ENCODE peak calls at places on chromosomes 6 and 20, in five cellular contexts. N is fibroblast of lung, D is keratinocyte, O is IMR-90, W is neuronal stem cell. V is an unnamed sample.

GRCh38 chr6:83958250-83958685 is 75.3 kb upstream of the MRAP2 start:
- DNase-seq in D (no peak), N (no peak), W (no peak), O (peak), V (no peak)

GRCh38 chr6:30555428-30556005 is 772 bp downstream of the GNL1 start:
- DNase-seq in N (peak), O (peak), D (no peak), W (no peak), V (peak)

GRCh38 chr6:155261146-155261900 is 2.5 kb upstream of the CLDN20 start:
- DNase-seq in W (peak), O (no peak), N (no peak), D (no peak), V (peak)

GRCh38 chr6:26536571-26537159 is 1.5 kb upstream of the HMGN4 start:
- DNase-seq in W (peak), O (peak), N (peak), D (no peak), V (peak)

GRCh38 chr6:142871910-142872331 is 73.1 kb downstream of the HIVEP2 start:
- DNase-seq in O (peak), W (no peak), D (no peak), N (peak), V (no peak)

GRCh38 chr20:309841-310644 is 12.7 kb downstream of the ZCCHC3 start:
- DNase-seq in D (no peak), W (peak), O (peak), N (peak), V (peak)

GRCh38 chr6:13910443-13910842 is 14.3 kb upstream of the RNF182 start:
- DNase-seq in W (no peak), O (no peak), N (no peak), D (no peak), V (no peak)

GRCh38 chr20:44746367-44747165 is 901 bp downstream of the KCNK15 start:
- DNase-seq in W (no peak), O (no peak), D (no peak), N (no peak), V (peak)

GRCh38 chr6:135088818-135089809 is 34.5 kb upstream of the HBS1L start:
- DNase-seq in D (no peak), W (no peak), O (peak), N (peak), V (no peak)

GRCh38 chr20:41233976-41234514 is 83.5 kb downstream of the ZHX3 start:
- DNase-seq in O (no peak), N (no peak), D (no peak), W (no peak), V (no peak)
- H3K9ac ChIP-seq in O (no peak), N (no peak), D (peak), W (no peak), V (no peak)

GRCh38 chr6:170276369-170277057 is 14.4 kb downstream of the DLL1 start:
- DNase-seq in O (no peak), N (peak), W (no peak), D (no peak), V (no peak)
- H3K27ac ChIP-seq in O (no peak), N (no peak), W (no peak), D (no peak), V (no peak)

DNA sequence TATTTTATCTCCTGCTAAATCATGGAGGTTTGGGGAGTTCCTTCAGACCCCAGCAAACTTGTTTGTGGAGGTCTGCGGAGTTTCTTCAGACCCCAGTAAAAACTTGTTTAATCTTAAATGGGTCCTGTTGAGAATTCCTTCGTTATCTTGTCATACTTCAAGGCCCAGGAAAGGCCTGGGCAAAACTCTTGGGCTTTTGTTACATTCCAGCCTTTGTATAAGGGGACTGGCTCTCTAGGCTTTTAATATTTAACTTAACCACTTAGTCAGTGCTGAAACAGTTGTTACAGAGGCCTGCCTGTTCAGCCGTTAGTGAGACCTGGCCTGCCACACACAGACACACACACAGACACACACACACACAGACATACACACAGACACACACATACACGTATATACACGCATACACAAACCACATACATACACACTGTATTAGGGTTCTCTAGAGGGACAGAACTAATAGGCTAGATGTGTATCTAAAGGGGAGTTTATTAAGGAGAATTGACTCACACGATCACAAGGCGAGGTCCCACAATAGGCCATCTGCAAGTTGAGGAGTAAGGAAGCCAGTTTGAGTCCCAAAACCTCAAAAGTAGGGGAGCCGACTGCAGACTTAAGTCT is 21.3 kb upstream of the CST3 start:
- DNase-seq in O (no peak), D (no peak), W (no peak), N (no peak), V (peak)
- H3K9ac ChIP-seq in O (no peak), D (no peak), W (no peak), N (no peak), V (no peak)

DNA sequence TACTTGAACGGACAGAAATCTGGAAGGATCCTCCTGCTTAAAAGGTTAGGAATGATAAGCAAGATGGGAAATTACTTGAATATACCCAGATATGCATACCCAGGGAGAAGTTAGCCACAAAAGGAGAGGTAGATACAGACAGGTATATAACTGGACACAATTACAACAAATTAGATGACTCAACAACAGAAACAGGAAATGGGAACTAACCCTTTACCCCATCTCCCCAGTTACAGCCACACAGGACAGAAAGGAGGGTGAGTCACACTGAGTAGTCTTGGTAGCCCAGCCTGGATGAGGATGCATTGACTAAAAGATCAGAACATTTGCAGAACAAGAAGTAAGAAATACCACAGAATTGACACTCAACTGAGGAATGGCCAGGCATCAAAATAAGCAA is 61.2 kb downstream of the C6orf52 start:
- DNase-seq in N (peak), W (no peak), D (peak), O (peak), V (no peak)
- H3K27ac ChIP-seq in N (no peak), W (no peak), D (peak), O (no peak), V (no peak)

DNA sequence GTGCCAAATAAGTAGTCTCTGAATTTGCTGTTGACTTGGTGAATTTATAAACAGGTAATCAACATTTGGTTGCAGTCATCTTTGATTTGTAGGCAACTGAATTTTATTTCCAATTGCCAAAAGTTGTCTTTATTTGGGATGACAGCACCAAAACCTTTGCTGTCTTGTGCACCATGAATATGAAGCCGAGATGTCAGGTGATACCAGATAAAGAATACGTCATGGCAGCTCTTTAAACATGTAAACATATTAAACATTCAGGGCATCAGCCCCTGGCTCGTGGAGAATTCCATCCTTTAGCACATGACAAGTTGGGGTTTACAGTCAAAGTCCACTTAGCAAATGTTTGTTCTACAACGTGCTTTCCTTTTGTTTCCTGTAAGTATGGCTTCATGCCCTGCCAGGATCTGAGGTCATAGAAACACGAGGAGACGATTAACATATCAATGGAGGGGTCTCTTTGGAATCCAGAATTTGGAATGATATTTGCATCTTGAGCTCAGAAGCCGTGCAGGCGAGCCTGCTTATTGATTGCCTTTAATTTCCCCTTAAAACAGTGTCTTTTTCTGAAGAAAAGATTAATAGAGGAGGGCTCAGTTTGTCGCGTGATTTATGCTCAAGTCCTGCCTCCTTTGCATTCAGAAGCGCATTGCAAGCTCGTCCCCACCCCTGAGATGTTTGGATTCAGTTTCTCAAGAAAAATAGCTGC is 170.2 kb upstream of the ZNF217 start:
- DNase-seq in N (peak), W (no peak), O (peak), D (no peak), V (peak)
- H3K9ac ChIP-seq in N (no peak), W (no peak), O (peak), D (no peak), V (no peak)

GRCh38 chr6:109238405-109238804 is 143.1 kb downstream of the CEP57L1 start:
- DNase-seq in O (no peak), W (no peak), N (no peak), D (no peak), V (no peak)

GRCh38 chr6:109239192-109239917 is 142.9 kb downstream of the CD164 start:
- DNase-seq in O (no peak), D (no peak), N (no peak), W (no peak), V (no peak)

GRCh38 chr6:109241199-109241598 is 141.1 kb downstream of the CD164 start:
- DNase-seq in O (no peak), N (peak), D (no peak), W (no peak), V (no peak)

GRCh38 chr6:109240370-109241084 is 141.7 kb downstream of the CD164 start:
- DNase-seq in W (no peak), O (no peak), D (no peak), N (no peak), V (no peak)

DNA sequence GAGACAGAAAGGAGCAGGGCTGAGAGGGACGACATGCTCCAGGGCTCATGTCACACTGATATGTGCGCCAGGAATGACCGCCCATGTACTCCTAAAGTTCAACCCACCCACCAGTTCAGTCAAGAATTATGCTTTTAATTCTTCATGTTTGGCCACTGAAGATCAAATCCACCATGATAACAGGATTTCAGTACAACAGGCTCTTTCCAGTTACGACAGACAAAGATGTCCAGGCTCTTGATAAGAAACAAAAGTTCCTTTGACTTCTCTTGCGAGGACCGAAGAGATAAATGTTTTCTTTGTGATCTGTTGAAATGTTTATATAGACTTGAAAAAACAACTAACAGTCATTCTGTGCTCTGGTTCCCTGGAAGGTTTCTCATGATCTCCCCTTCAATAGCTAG is 142.3 kb downstream of the CD164 start:
- DNase-seq in N (no peak), O (no peak), W (no peak), D (no peak), V (no peak)
- H3K27ac ChIP-seq in N (no peak), O (no peak), W (no peak), D (no peak), V (no peak)

GRCh38 chr6:151164383-151164782 is 75.4 kb upstream of the AKAP12 start:
- DNase-seq in N (no peak), D (no peak), W (no peak), O (no peak), V (no peak)
- H3K9ac ChIP-seq in N (no peak), D (no peak), W (no peak), O (no peak), V (no peak)

GRCh38 chr20:24651171-24651972 is 181.9 kb downstream of the SYNDIG1 start:
- DNase-seq in O (peak), W (no peak), D (peak), N (peak), V (no peak)

GRCh38 chr20:24656391-24656790 is 187.0 kb downstream of the SYNDIG1 start:
- DNase-seq in N (no peak), O (no peak), W (no peak), D (no peak), V (no peak)

GRCh38 chr20:24651973-24652340 is 182.5 kb downstream of the SYNDIG1 start:
- DNase-seq in O (no peak), D (no peak), W (no peak), N (no peak), V (no peak)

GRCh38 chr20:24654425-24654824 is 185.0 kb downstream of the SYNDIG1 start:
- DNase-seq in N (no peak), W (no peak), O (no peak), D (no peak), V (no peak)

GRCh38 chr20:24653306-24653705 is 183.9 kb downstream of the SYNDIG1 start:
- DNase-seq in D (no peak), N (no peak), W (no peak), O (peak), V (no peak)
- H3K27ac ChIP-seq in D (no peak), N (no peak), W (no peak), O (no peak), V (no peak)

V was measured in endodermal cell.